ENCODE peak calls at places on chromosome 18, in eight cellular contexts. O, F, Y, G, C, N, H and U are unnamed samples.
A peak's percentile ranks its signal among the peaks of the same experiment; 100 is the strongest.

GRCh38 chr18:4232656-4233055 is 222.5 kb downstream of the DLGAP1 start:
- DNase-seq in C (no peak), N (no peak), O (no peak), H (no peak), G (no peak), Y (no peak), F (no peak), U (no peak)

GRCh38 chr18:5894613-5895299 is 566 bp downstream of the TMEM200C start:
- DNase-seq in Y (no peak), G (no peak), C (peak; percentile 12), H (no peak), F (peak; percentile 54), N (no peak), O (no peak), U (no peak)

GRCh38 chr18:24543408-24544140 is 83.1 kb downstream of the HRH4 start:
- DNase-seq in H (no peak), F (no peak), C (no peak), Y (no peak), G (no peak), N (no peak), O (no peak), U (no peak)

GRCh38 chr18:64919971-64920370 is 771.1 kb upstream of the LINC00305 start:
- DNase-seq in G (no peak), C (no peak), O (no peak), H (no peak), N (no peak), Y (no peak), F (no peak), U (no peak)

GRCh38 chr18:12516049-12516677 is 108.4 kb downstream of the PRELID3A start:
- DNase-seq in H (no peak), Y (no peak), G (no peak), C (peak; percentile 26), O (no peak), N (no peak), F (no peak), U (no peak)

GRCh38 chr18:64017870-64018269 is 48.0 kb downstream of the SERPINB8 start:
- DNase-seq in Y (no peak), F (no peak), N (no peak), H (no peak), G (no peak), O (no peak), C (peak; percentile 39), U (no peak)

GRCh38 chr18:57275111-57275510 is 77.2 kb upstream of the ST8SIA3 start:
- DNase-seq in C (no peak), F (no peak), Y (no peak), H (no peak), N (no peak), G (no peak), O (no peak), U (no peak)

GRCh38 chr18:11852048-11852341 is 782 bp downstream of the CHMP1B start:
- DNase-seq in O (no peak), H (no peak), G (no peak), F (no peak), N (no peak), C (no peak), Y (no peak), U (no peak)

GRCh38 chr18:65227970-65228369 is 522.8 kb upstream of the CDH7 start:
- DNase-seq in H (no peak), O (no peak), G (no peak), N (no peak), Y (no peak), C (no peak), F (no peak), U (no peak)

GRCh38 chr18:56637897-56638231 is 528 bp downstream of the TXNL1 start:
- DNase-seq in F (peak; percentile 70), O (no peak), C (peak; percentile 4), H (peak; percentile 18), N (peak; percentile 53), Y (no peak), G (no peak), U (no peak)

GRCh38 chr18:55559735-55560134 is 28.3 kb downstream of the TCF4 start:
- DNase-seq in G (no peak), F (no peak), C (no peak), H (no peak), N (no peak), Y (no peak), O (no peak), U (no peak)

GRCh38 chr18:59623456-59624383 is 73.5 kb downstream of the CCBE1 start:
- DNase-seq in G (no peak), F (no peak), C (peak; percentile 73), H (no peak), O (no peak), Y (no peak), N (no peak), U (peak; percentile 28)

GRCh38 chr18:23703057-23703986 is 14.1 kb downstream of the LAMA3 start:
- DNase-seq in N (peak; percentile 46), G (no peak), Y (peak; percentile 40), H (no peak), C (peak; percentile 77), O (no peak), F (no peak), U (no peak)

GRCh38 chr18:9233771-9234440 is 97.3 kb downstream of the ANKRD12 start:
- DNase-seq in O (no peak), N (no peak), G (no peak), C (no peak), Y (no peak), F (no peak), H (no peak), U (no peak)

DNA sequence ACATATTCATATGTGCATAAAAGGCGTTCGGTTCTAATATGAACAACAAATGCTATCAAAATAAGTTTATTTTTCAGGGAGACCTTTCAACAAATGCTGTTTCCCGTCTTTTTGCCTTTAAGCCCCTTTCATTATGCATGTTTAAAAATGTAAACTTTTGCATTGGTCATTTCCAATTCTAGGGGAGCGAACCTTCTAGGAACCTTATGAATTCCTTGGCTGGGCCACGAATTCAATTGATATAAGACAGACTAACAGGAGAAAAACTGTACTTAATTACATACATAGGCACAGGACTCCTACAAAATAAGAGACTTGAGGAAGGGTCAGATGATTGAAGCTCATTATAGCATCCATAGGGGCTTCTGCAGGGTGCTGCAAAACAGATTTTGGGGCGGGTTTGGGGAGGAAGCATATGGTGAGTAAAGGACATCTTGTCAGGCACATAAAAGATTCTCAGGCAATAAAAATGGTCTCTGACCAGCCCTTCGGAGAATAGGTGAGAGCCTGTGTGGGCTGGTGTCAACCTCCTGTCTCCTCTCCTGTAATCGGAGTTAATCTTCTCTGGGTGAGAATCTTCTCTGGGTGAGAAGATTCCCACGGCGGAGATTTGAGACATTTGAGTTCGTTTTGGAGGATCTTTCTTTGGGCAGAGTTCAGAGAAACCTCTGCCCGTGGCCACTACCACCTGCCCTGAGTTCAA is 1.7 kb downstream of the TNFRSF11A start:
- DNase-seq in Y (no peak), F (no peak), H (no peak), N (no peak), C (no peak), G (no peak), O (no peak), U (no peak)
- H3K4me3 ChIP-seq in Y (no peak overlapping the region), F (no peak overlapping the region), H (no peak overlapping the region), N (peak overlapping the region; percentile 71), C (no peak overlapping the region), G (no peak overlapping the region), O (peak overlapping the region; percentile 72), U (no peak overlapping the region)

GRCh38 chr18:49550621-49551020 is 11.2 kb upstream of the LIPG start:
- DNase-seq in N (no peak), Y (no peak), H (no peak), C (no peak), G (no peak), F (no peak), O (no peak), U (no peak)

GRCh38 chr18:49558356-49558755 is 3.5 kb upstream of the LIPG start:
- DNase-seq in H (no peak), C (no peak), F (no peak), Y (no peak), G (no peak), O (no peak), N (no peak), U (no peak)

GRCh38 chr18:49553003-49553402 is 8.9 kb upstream of the LIPG start:
- DNase-seq in F (no peak), Y (no peak), N (no peak), C (no peak), G (no peak), O (no peak), H (no peak), U (no peak)

GRCh38 chr18:49560277-49561126 is 1.4 kb upstream of the LIPG start:
- DNase-seq in H (no peak), G (no peak), O (no peak), Y (no peak), F (peak; percentile 58), C (no peak), N (no peak), U (no peak)

DNA sequence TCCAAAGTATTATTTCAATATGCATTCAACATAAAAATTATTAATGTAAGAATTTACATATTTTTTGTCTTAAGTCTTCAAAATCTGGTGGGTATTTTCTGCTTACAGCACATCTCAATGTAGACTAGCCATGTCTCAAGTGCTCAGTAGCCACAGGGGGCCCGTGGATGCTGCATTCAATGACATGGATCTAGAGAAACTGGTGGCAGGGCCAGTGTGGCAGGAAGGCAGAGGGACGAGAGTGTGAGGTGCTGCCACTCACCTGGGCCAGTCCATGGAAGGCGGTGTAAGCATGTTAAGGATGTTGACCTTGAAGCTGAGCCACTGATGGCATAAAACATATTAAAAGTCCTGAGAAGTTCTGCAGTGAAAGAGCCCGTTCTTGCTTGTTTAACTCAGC is 6.2 kb upstream of the LIPG start:
- DNase-seq in O (no peak), Y (no peak), F (no peak), H (no peak), C (no peak), N (no peak), G (peak; percentile 34), U (no peak)
- H3K27me3 ChIP-seq in O (no peaks in the 10 kb centered on the region), Y (no peaks in the 10 kb centered on the region), F (peaks cover 26% of the 10 kb centered on the region), H (no peaks in the 10 kb centered on the region), C (peaks cover 8% of the 10 kb centered on the region), N (no peaks in the 10 kb centered on the region), G (peaks cover 11% of the 10 kb centered on the region), U (peaks cover 9% of the 10 kb centered on the region)

DNA sequence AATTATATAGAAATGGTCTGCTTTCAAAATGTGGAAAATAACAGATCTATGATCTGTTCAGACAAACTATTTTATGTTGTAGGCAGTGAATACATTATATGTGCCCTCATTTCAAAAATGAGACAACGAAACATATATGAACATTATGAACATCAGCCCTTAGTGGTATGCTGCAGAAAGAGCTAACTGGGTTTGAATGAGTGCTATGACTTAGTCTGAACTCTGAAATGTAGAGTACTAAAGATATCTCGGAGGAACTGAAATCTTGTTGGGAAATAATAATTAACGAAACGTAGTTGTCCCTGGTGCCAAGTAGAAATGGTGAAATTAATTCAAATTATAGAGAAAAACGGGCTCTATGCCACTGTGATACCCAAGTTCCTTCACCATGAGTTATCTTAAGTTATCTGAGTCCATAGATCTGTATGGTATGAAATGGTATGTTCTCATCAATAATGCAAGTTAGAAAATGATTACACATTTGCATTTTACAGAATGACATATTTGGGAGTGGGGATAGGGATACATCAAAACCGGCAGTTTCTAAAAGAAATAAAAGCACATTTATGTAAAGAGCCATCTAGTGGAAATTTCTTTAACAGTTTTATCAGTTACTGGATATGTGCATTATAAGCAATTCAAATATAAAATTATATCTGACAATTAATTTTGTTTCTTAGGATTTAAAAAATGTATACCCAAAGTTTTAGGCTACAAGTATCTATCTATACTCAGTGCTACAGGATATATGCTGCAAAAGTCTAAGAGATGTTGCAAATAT is 26.7 kb downstream of the STARD6 start:
- DNase-seq in G (no peak), N (no peak), C (no peak), H (no peak), O (no peak), F (no peak), Y (no peak), U (no peak)
- TF ChIP-seq CTCF in G (no peak), N (no peak), C (no peak), H (no peak), O (no peak), F (no peak), Y (no peak), U (peak; percentile 5)

GRCh38 chr18:40851014-40851429 is 1104.0 kb upstream of the PIK3C3 start:
- DNase-seq in Y (no peak), N (no peak), F (no peak), O (no peak), H (no peak), G (no peak), C (peak; percentile 36), U (no peak)
- H3K4me3 ChIP-seq in Y (no peak overlapping the region), N (no peak overlapping the region), F (no peak overlapping the region), O (no peak overlapping the region), H (no peak overlapping the region), G (no peak overlapping the region), C (no peak overlapping the region), U (no peak overlapping the region)